ENCODE peak calls at places on chromosomes 12 and 14, in four cellular contexts. G, B, Q and K are unnamed samples. For H3K4me1, the result is how much of the 10 kb centered on the place peaks cover.

GRCh38 chr12:87793134-87793533 is 236.1 kb downstream of the C12orf50 start:
- DNase-seq in G (peak), B (no peak), Q (no peak), K (peak)

GRCh38 chr12:98514984-98515367 is 414 bp upstream of the TMPO start:
- DNase-seq in G (no peak), B (no peak), Q (no peak), K (no peak)

GRCh38 chr14:59215353-59215752 is 26.9 kb downstream of the DAAM1 start:
- DNase-seq in G (peak), B (no peak), Q (no peak), K (peak)

GRCh38 chr12:48917857-48918537 is 7.3 kb downstream of the FKBP11 start:
- DNase-seq in G (no peak), B (peak), Q (no peak), K (no peak)

GRCh38 chr12:105220929-105221290 is 15.1 kb downstream of the APPL2 start:
- DNase-seq in G (no peak), B (no peak), Q (no peak), K (no peak)

GRCh38 chr12:31736472-31736871 is 7.7 kb upstream of the AMN1 start:
- DNase-seq in G (peak), B (peak), Q (no peak), K (peak)

GRCh38 chr14:99515301-99516155 is 34.3 kb downstream of the CCNK start:
- DNase-seq in G (no peak), B (no peak), Q (no peak), K (no peak)

GRCh38 chr12:120229583-120230325 is 28.8 kb upstream of the RPLP0 start:
- DNase-seq in G (no peak), B (no peak), Q (no peak), K (peak)

GRCh38 chr14:100488057-100488456 is 99.2 kb downstream of the BEGAIN start:
- DNase-seq in G (no peak), B (no peak), Q (no peak), K (no peak)

GRCh38 chr14:99174920-99175319 is 97.1 kb downstream of the BCL11B start:
- DNase-seq in G (no peak), B (no peak), Q (no peak), K (no peak)

GRCh38 chr12:53324113-53324778 is 2.8 kb upstream of the AAAS start:
- DNase-seq in G (no peak), B (peak), Q (peak), K (no peak)

GRCh38 chr14:62082779-62083178 is 320.6 kb downstream of the SNAPC1 start:
- DNase-seq in G (no peak), B (no peak), Q (no peak), K (no peak)

GRCh38 chr12:81022531-81022930 is 55.3 kb upstream of the ACSS3 start:
- DNase-seq in G (no peak), B (no peak), Q (no peak), K (peak)

GRCh38 chr12:115224031-115224430 is 540.1 kb upstream of the TBX3 start:
- DNase-seq in G (no peak), B (no peak), Q (peak), K (peak)

GRCh38 chr12:7146906-7147305 is 16.7 kb downstream of the CLSTN3 start:
- DNase-seq in G (no peak), B (no peak), Q (no peak), K (no peak)

GRCh38 chr12:88472248-88472647 is 108.0 kb downstream of the KITLG start:
- DNase-seq in G (peak), B (no peak), Q (no peak), K (peak)

GRCh38 chr14:68520637-68521556 is 272.0 kb downstream of the ZFP36L1 start:
- DNase-seq in G (no peak), B (no peak), Q (no peak), K (no peak)

GRCh38 chr14:23345987-23346692 is 6.5 kb downstream of the SLC22A17 start:
- DNase-seq in G (no peak), B (no peak), Q (no peak), K (no peak)

DNA sequence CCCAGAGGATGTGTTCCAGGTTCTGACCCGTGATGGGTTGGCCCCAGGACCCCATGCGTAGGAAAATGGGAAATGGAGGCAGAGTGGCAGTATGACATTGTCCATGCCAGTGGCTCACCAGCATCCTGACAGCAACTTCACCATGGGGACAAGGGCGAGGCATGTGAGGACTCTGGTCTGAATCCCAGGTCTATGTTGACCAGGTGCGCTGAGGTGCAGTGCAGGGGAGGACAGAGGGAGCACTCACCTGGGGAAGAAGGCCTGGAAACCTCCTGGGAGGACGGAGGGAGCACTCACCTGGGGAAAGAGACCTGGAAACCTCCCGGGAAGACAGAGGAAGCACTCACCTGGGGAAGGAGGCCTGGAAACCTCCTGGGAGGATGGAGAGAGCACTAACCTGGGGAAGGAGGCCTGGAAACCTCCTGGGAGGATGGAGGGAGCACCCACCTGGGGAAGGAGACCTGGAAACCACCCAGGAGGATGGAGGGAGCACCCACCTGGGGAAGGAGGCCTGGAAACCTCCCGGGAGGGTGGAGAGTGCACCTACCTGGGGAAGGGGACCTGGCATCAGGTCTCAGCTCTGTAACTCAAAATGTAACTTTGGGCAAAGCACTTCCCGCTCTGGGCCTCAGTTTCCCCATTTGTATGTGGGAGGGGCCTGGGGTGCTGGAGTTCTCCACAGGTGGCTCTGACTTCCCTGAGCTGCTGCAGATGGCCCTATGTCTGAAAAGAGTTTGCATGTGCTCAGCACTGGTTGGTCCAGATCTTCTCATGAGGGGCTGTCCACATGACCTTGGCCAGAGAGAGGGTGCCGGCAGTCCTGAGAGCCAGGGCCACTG is 6.9 kb upstream of the CACNA2D4 start:
- DNase-seq in G (no peak), B (no peak), Q (no peak), K (no peak)
- H3K4me1 ChIP-seq in G (under half), B (under half), Q (under half), K (under half)

DNA sequence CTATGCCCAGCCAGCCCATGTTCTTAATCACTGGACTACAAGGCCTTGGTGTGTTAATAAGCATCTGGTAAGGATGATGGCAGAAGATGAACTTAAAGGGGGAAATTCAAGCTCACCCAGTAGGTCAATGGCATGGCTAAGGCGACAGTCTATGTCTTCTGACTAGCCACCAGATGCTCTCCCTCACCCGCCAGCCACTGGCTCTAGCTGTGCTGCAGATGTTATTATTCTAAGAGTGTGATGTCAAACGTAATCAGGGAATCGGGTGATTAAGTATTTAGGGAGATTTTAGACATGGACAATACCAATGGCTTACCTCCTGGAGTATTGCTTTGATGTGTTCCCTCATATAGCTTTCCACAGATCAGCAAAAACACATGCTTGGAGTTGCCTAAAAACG is 39.2 kb upstream of the MAX start:
- DNase-seq in G (no peak), B (no peak), Q (no peak), K (no peak)
- H3K4me1 ChIP-seq in G (under half), B (under half), Q (under half), K (under half)

GRCh38 chr12:4137015-4137414 is 136.5 kb upstream of the CCND2 start:
- DNase-seq in G (no peak), B (no peak), Q (no peak), K (no peak)
- H3K4me1 ChIP-seq in G (under half), B (under half), Q (under half), K (under half)

DNA sequence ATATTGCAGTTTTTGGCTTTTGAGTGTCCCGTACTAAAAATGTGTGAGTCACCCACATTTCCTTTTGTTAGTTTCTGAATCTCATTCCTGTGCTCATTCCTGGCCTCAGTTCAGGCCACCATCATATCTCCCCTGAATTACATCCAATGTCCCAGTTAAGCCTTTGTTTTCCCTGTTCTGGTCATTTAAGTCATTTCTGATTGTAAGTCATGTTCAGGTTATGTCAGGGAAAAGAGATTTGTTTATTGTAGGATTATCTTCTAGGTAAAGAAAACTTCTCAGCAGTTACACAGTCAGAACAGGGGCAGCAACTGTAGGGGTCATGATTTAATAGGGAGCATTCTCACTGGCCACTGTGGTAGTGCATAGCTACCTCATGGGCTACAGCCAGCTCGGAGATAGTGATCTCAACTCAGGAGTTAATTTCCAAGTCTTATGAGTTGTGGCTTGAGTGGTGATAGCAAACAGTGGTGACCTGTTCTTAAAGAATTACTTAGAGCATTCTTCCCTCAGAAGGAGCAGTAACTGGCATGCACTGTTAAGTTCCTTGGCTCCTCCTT is 6.7 kb downstream of the DDX47 start:
- DNase-seq in G (peak), B (no peak), Q (no peak), K (peak)
- H3K4me1 ChIP-seq in G (under half), B (under half), Q (under half), K (half or more)

GRCh38 chr12:111440152-111440551 is 34.4 kb downstream of the SH2B3 start:
- DNase-seq in G (no peak), B (no peak), Q (no peak), K (no peak)
- H3K4me1 ChIP-seq in G (under half), B (half or more), Q (under half), K (under half)

DNA sequence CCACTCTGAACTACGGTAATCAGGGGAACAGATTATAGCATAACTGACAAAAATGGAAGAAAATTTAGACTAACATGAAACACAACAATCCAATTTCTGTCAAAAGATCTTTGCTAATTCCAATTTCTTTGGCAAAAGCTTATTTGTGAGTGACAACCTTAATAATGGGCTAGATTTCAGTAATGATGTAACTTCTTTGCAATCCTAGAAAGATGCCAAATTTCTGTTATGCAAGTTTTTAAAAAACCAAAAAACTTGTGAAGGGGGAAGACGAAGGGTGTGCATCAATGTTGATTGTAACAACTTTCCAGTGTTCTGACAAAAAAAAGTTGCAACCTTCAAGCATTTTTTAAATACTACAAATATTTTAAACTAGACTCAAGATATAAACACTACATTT is 59.9 kb downstream of the DICER1 start:
- DNase-seq in G (peak), B (no peak), Q (no peak), K (peak)
- H3K4me1 ChIP-seq in G (under half), B (under half), Q (under half), K (under half)

DNA sequence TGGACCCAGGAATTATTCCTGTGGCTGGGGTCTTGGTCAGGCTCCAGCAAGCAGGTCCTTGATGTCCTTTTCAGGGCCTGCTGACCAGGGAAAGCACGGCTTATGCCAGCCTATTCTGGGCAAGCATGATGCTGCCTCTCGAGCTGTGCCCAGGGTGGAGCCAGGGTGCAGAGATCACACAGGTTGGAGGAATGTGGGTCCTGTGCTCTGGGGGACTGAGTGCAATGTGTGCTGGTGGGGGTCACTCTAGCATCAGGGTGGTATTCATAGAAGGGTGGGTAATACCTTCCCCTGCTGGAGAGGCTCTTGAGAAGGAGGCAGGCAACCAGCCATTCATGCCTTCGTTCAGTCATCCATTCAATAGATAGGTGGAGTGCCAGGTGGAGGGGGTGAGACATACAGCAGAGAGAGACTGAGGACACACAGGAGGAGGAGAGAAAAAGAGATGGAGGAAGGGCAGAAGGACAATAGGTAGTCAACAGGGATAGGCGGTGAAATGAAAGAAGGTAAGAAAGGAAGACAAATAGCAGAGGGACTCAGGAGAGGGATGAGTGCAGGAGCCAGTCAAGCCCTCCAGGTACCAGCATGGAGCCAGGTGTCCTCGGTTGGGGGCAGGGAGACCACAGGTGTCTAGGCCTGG is 5.1 kb upstream of the ZNF385A start:
- DNase-seq in G (no peak), B (no peak), Q (no peak), K (no peak)
- H3K4me1 ChIP-seq in G (under half), B (under half), Q (half or more), K (under half)

DNA sequence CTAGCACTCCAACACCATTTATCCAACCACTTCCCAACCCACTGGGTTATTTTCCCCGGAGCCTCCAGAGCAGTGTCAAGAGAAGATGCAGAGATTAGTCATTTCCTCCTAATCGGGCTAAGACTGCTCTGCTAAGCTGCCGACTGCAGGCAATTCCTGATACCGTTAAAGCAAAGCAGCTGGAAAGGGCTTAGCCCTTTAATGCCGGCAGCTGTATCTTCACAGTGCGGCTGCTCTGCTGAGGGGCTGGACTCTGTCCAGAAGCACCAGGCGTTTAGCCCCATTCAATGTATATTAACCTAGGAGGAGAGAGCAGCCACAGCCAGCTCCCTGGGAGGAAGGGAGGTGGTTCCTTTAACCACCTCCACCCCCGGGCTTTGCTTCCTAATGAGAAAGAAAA is 11.1 kb downstream of the AQP6 start:
- DNase-seq in G (peak), B (no peak), Q (peak), K (peak)
- H3K4me1 ChIP-seq in G (under half), B (under half), Q (under half), K (under half)

DNA sequence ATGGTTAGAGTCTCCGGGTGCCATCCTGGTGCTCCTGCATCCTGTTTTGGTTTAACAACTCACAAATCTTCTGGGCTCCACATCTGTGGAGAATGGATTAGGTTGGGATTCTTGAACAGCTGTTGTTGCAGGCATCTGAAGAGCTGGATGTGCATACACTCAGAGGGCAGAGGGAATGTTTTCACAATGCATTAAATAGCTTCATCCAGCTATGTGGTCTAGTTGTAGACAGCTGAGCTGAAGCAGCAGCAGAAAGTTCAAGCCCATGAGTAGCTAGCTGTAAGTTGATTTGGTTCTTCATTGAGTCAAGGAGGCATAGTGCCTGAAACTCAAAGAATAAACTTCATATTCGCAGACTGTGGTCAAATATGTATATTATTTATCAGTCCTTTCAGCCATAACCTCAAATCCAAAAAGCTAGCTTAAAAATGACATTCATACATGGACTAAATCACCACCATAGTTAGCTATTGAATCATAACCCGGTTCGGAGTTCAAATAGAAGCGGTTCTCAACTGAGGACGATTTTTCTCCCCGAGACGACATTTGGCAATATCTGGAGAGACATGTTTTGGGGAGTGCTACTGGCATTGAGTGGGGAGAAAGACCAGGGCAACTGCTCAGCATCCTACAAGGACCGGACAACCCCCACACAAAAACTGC is 858 bp upstream of the ANKRD13A start:
- DNase-seq in G (peak), B (no peak), Q (no peak), K (peak)
- H3K4me1 ChIP-seq in G (under half), B (half or more), Q (under half), K (half or more)

GRCh38 chr12:46400406-46400805 is 27.8 kb upstream of the SLC38A2 start:
- DNase-seq in G (peak), B (no peak), Q (no peak), K (peak)
- H3K4me1 ChIP-seq in G (under half), B (under half), Q (under half), K (half or more)